ENCODE peak calls at places on chromosome 17, in four cellular contexts. W, X, G and A are unnamed samples.

GRCh38 chr17:78910885-78911284 is 7.9 kb upstream of the CEP295NL start:
- DNase-seq in W (no peak), G (peak), X (no peak), A (no peak)

GRCh38 chr17:82247856-82248671 is 19.2 kb downstream of the SLC16A3 start:
- DNase-seq in X (no peak), W (no peak), G (no peak), A (no peak)

GRCh38 chr17:67511012-67511411 is 133.9 kb downstream of the PITPNC1 start:
- DNase-seq in W (no peak), X (no peak), G (no peak), A (no peak)

GRCh38 chr17:55348749-55349354 is 72.8 kb downstream of the MMD start:
- DNase-seq in W (peak), G (peak), X (peak), A (no peak)

GRCh38 chr17:82212331-82213250 is at the start of gene CCDC57:
- DNase-seq in W (peak), G (no peak), X (peak), A (no peak)

GRCh38 chr17:79048826-79049755 is 25.1 kb downstream of the C1QTNF1 start:
- DNase-seq in W (no peak), X (no peak), G (no peak), A (no peak)

GRCh38 chr17:53353919-53354351 is 468.8 kb upstream of the KIF2B start:
- DNase-seq in X (no peak), W (no peak), G (no peak), A (no peak)

GRCh38 chr17:58224315-58224714 is 5.3 kb upstream of the MKS1 start:
- DNase-seq in W (peak), X (no peak), G (no peak), A (no peak)